ENCODE peak calls at places on chromosomes 16 and 17, in seven cellular contexts. One of them, this sample, is unnamed.

GRCh38 chr16:15031179-15031578 is 24.7 kb downstream of the NTAN1 start:
- DNase-seq in left ventricle myocardium inferior: no peak
- DNase-seq in cardiac fibroblast: no peak
- DNase-seq in left lobe of liver: no peak
- DNase-seq in activated naive CD8-positive, alpha-beta T cell treated with anti-CD3 and anti-CD28 coated beads, Interleukin-2, amount 50 U/mL, for 24 hours: no peak
- DNase-seq in activated gamma-delta T cell: no peak
- DNase-seq in central memory CD8-positive, alpha-beta T cell: no peak
- DNase-seq in this sample: no peak

GRCh38 chr17:63699638-63700527 is at the start of gene LIMD2:
- DNase-seq in left ventricle myocardium inferior: peak; percentile 66
- DNase-seq in cardiac fibroblast: no peak
- DNase-seq in left lobe of liver: peak; percentile 63
- DNase-seq in activated naive CD8-positive, alpha-beta T cell treated with anti-CD3 and anti-CD28 coated beads, Interleukin-2, amount 50 U/mL, for 24 hours: peak; percentile 83
- DNase-seq in activated gamma-delta T cell: peak; percentile 86
- DNase-seq in central memory CD8-positive, alpha-beta T cell: peak; percentile 76
- DNase-seq in this sample: no peak

GRCh38 chr16:9820481-9821246 is 361.6 kb downstream of the GRIN2A start:
- DNase-seq in left ventricle myocardium inferior: no peak
- DNase-seq in cardiac fibroblast: no peak
- DNase-seq in left lobe of liver: no peak
- DNase-seq in activated naive CD8-positive, alpha-beta T cell treated with anti-CD3 and anti-CD28 coated beads, Interleukin-2, amount 50 U/mL, for 24 hours: no peak
- DNase-seq in activated gamma-delta T cell: no peak
- DNase-seq in central memory CD8-positive, alpha-beta T cell: no peak
- DNase-seq in this sample: no peak

GRCh38 chr16:79008869-79009179 is 591.7 kb downstream of the MAF start:
- DNase-seq in left ventricle myocardium inferior: no peak
- DNase-seq in cardiac fibroblast: no peak
- DNase-seq in left lobe of liver: no peak
- DNase-seq in activated naive CD8-positive, alpha-beta T cell treated with anti-CD3 and anti-CD28 coated beads, Interleukin-2, amount 50 U/mL, for 24 hours: no peak
- DNase-seq in activated gamma-delta T cell: no peak
- DNase-seq in central memory CD8-positive, alpha-beta T cell: no peak
- DNase-seq in this sample: peak; percentile 74

GRCh38 chr16:27720731-27721547 is 171.0 kb downstream of the KATNIP start:
- DNase-seq in left ventricle myocardium inferior: peak; percentile 44
- DNase-seq in cardiac fibroblast: no peak
- DNase-seq in left lobe of liver: no peak
- DNase-seq in activated naive CD8-positive, alpha-beta T cell treated with anti-CD3 and anti-CD28 coated beads, Interleukin-2, amount 50 U/mL, for 24 hours: no peak
- DNase-seq in activated gamma-delta T cell: no peak
- DNase-seq in central memory CD8-positive, alpha-beta T cell: no peak
- DNase-seq in this sample: no peak

GRCh38 chr16:86882586-86883280 is 304.4 kb downstream of the FOXL1 start:
- DNase-seq in left ventricle myocardium inferior: peak; percentile 60
- DNase-seq in cardiac fibroblast: peak; percentile 68
- DNase-seq in left lobe of liver: no peak
- DNase-seq in activated naive CD8-positive, alpha-beta T cell treated with anti-CD3 and anti-CD28 coated beads, Interleukin-2, amount 50 U/mL, for 24 hours: no peak
- DNase-seq in activated gamma-delta T cell: no peak
- DNase-seq in central memory CD8-positive, alpha-beta T cell: no peak
- DNase-seq in this sample: no peak

GRCh38 chr17:31672161-31672819 is 186.8 kb downstream of the COPRS start:
- DNase-seq in left ventricle myocardium inferior: no peak
- DNase-seq in cardiac fibroblast: no peak
- DNase-seq in left lobe of liver: peak; percentile 10
- DNase-seq in activated naive CD8-positive, alpha-beta T cell treated with anti-CD3 and anti-CD28 coated beads, Interleukin-2, amount 50 U/mL, for 24 hours: no peak
- DNase-seq in activated gamma-delta T cell: no peak
- DNase-seq in central memory CD8-positive, alpha-beta T cell: no peak
- DNase-seq in this sample: no peak

GRCh38 chr17:78596871-78597635 is 19.9 kb upstream of the DNAH17 start:
- DNase-seq in left ventricle myocardium inferior: no peak
- DNase-seq in cardiac fibroblast: no peak
- DNase-seq in left lobe of liver: no peak
- DNase-seq in activated naive CD8-positive, alpha-beta T cell treated with anti-CD3 and anti-CD28 coated beads, Interleukin-2, amount 50 U/mL, for 24 hours: no peak
- DNase-seq in activated gamma-delta T cell: no peak
- DNase-seq in central memory CD8-positive, alpha-beta T cell: no peak
- DNase-seq in this sample: no peak

GRCh38 chr16:10828851-10829331 is 10.3 kb upstream of the TVP23A start:
- DNase-seq in left ventricle myocardium inferior: peak; percentile 96
- DNase-seq in cardiac fibroblast: peak; percentile 66
- DNase-seq in left lobe of liver: peak; percentile 95
- DNase-seq in activated naive CD8-positive, alpha-beta T cell treated with anti-CD3 and anti-CD28 coated beads, Interleukin-2, amount 50 U/mL, for 24 hours: no peak
- DNase-seq in activated gamma-delta T cell: no peak
- DNase-seq in central memory CD8-positive, alpha-beta T cell: no peak
- DNase-seq in this sample: peak; percentile 14

GRCh38 chr16:17921357-17921978 is 415.1 kb downstream of the NPIPA8 start:
- DNase-seq in left ventricle myocardium inferior: no peak
- DNase-seq in cardiac fibroblast: peak; percentile 14
- DNase-seq in left lobe of liver: peak; percentile 78
- DNase-seq in activated naive CD8-positive, alpha-beta T cell treated with anti-CD3 and anti-CD28 coated beads, Interleukin-2, amount 50 U/mL, for 24 hours: peak; percentile 64
- DNase-seq in activated gamma-delta T cell: no peak
- DNase-seq in central memory CD8-positive, alpha-beta T cell: peak; percentile 28
- DNase-seq in this sample: peak; percentile 8

GRCh38 chr17:35187481-35187880 is 6.7 kb downstream of the SLC35G3 start:
- DNase-seq in left ventricle myocardium inferior: no peak
- DNase-seq in cardiac fibroblast: no peak
- DNase-seq in left lobe of liver: no peak
- DNase-seq in activated naive CD8-positive, alpha-beta T cell treated with anti-CD3 and anti-CD28 coated beads, Interleukin-2, amount 50 U/mL, for 24 hours: no peak
- DNase-seq in activated gamma-delta T cell: no peak
- DNase-seq in central memory CD8-positive, alpha-beta T cell: no peak
- DNase-seq in this sample: no peak

GRCh38 chr16:74872302-74872701 is 97.7 kb upstream of the FA2H start:
- DNase-seq in left ventricle myocardium inferior: no peak
- DNase-seq in cardiac fibroblast: no peak
- DNase-seq in left lobe of liver: no peak
- DNase-seq in activated naive CD8-positive, alpha-beta T cell treated with anti-CD3 and anti-CD28 coated beads, Interleukin-2, amount 50 U/mL, for 24 hours: no peak
- DNase-seq in activated gamma-delta T cell: no peak
- DNase-seq in central memory CD8-positive, alpha-beta T cell: no peak
- DNase-seq in this sample: no peak

GRCh38 chr16:66365588-66365987 is 903 bp upstream of the CDH5 start:
- DNase-seq in left ventricle myocardium inferior: peak; percentile 69
- DNase-seq in cardiac fibroblast: peak; percentile 85
- DNase-seq in left lobe of liver: no peak
- DNase-seq in activated naive CD8-positive, alpha-beta T cell treated with anti-CD3 and anti-CD28 coated beads, Interleukin-2, amount 50 U/mL, for 24 hours: no peak
- DNase-seq in activated gamma-delta T cell: no peak
- DNase-seq in central memory CD8-positive, alpha-beta T cell: no peak
- DNase-seq in this sample: no peak

GRCh38 chr17:75194879-75195278 is 10.6 kb upstream of the NUP85 start:
- DNase-seq in left ventricle myocardium inferior: no peak
- DNase-seq in cardiac fibroblast: no peak
- DNase-seq in left lobe of liver: no peak
- DNase-seq in activated naive CD8-positive, alpha-beta T cell treated with anti-CD3 and anti-CD28 coated beads, Interleukin-2, amount 50 U/mL, for 24 hours: no peak
- DNase-seq in activated gamma-delta T cell: no peak
- DNase-seq in central memory CD8-positive, alpha-beta T cell: no peak
- DNase-seq in this sample: no peak